ENCODE peak calls at places on chromosomes 16 and 17, in five cellular contexts. One of them, this sample, is unnamed.

GRCh38 chr16:73955255-73955654 is 341.4 kb upstream of the PSMD7 start:
- DNase-seq in ascending aorta: no peak
- DNase-seq in Calu3: no peak
- DNase-seq in B cell: no peak
- DNase-seq in GM13976: no peak
- DNase-seq in this sample: no peak

GRCh38 chr17:48850792-48851325 is 20.0 kb downstream of the CALCOCO2 start:
- DNase-seq in ascending aorta: no peak
- DNase-seq in Calu3: no peak
- DNase-seq in B cell: no peak
- DNase-seq in GM13976: no peak
- DNase-seq in this sample: no peak

GRCh38 chr16:49012961-49013726 is 268.5 kb downstream of the CBLN1 start:
- DNase-seq in B cell: no peak
- DNase-seq in ascending aorta: no peak
- DNase-seq in Calu3: no peak
- DNase-seq in GM13976: no peak
- DNase-seq in this sample: no peak

GRCh38 chr17:48738803-48739526 is 10.4 kb upstream of the HOXB13 start:
- DNase-seq in GM13976: no peak
- DNase-seq in ascending aorta: no peak
- DNase-seq in Calu3: peak; percentile 50
- DNase-seq in B cell: no peak
- DNase-seq in this sample: no peak

GRCh38 chr16:88799569-88800276 is 3.9 kb upstream of the CDT1 start:
- DNase-seq in B cell: peak; percentile 58
- DNase-seq in Calu3: no peak
- DNase-seq in GM13976: no peak
- DNase-seq in ascending aorta: no peak
- DNase-seq in this sample: no peak

GRCh38 chr16:27400751-27401620 is 988 bp upstream of the IL21R start:
- DNase-seq in ascending aorta: no peak
- DNase-seq in Calu3: no peak
- DNase-seq in GM13976: no peak
- DNase-seq in B cell: no peak
- DNase-seq in this sample: no peak

GRCh38 chr16:50309527-50310307 is 43.4 kb downstream of the ADCY7 start:
- DNase-seq in ascending aorta: peak; percentile 62
- DNase-seq in Calu3: no peak
- DNase-seq in GM13976: peak; percentile 27
- DNase-seq in B cell: peak; percentile 23
- DNase-seq in this sample: no peak

GRCh38 chr16:12201216-12201615 is 224.7 kb downstream of the SNX29 start:
- DNase-seq in Calu3: no peak
- DNase-seq in B cell: no peak
- DNase-seq in ascending aorta: no peak
- DNase-seq in GM13976: no peak
- DNase-seq in this sample: no peak

GRCh38 chr17:82752371-82753200 is 721 bp downstream of the TBCD start:
- DNase-seq in GM13976: peak; percentile 67
- DNase-seq in ascending aorta: no peak
- DNase-seq in Calu3: peak; percentile 26
- DNase-seq in B cell: peak; percentile 80
- DNase-seq in this sample: no peak

GRCh38 chr17:21286066-21286770 is 1.7 kb downstream of the MAP2K3 start:
- DNase-seq in Calu3: peak; percentile 84
- DNase-seq in GM13976: peak; percentile 43
- DNase-seq in ascending aorta: peak; percentile 99
- DNase-seq in B cell: no peak
- DNase-seq in this sample: peak; percentile 96

GRCh38 chr16:68417711-68418301 is 30.5 kb downstream of the SMPD3 start:
- DNase-seq in B cell: peak; percentile 75
- DNase-seq in GM13976: peak; percentile 65
- DNase-seq in Calu3: peak; percentile 79
- DNase-seq in ascending aorta: no peak
- DNase-seq in this sample: no peak

GRCh38 chr17:69320210-69320907 is 6.6 kb downstream of the ABCA5 start:
- DNase-seq in Calu3: no peak
- DNase-seq in GM13976: no peak
- DNase-seq in B cell: no peak
- DNase-seq in ascending aorta: no peak
- DNase-seq in this sample: no peak

GRCh38 chr17:72812823-72813222 is 279.7 kb downstream of the SLC39A11 start:
- DNase-seq in GM13976: no peak
- DNase-seq in B cell: no peak
- DNase-seq in Calu3: no peak
- DNase-seq in ascending aorta: no peak
- DNase-seq in this sample: no peak

GRCh38 chr16:83532634-83533033 is 275.1 kb upstream of the HSBP1 start:
- DNase-seq in B cell: no peak
- DNase-seq in GM13976: no peak
- DNase-seq in ascending aorta: no peak
- DNase-seq in Calu3: no peak
- DNase-seq in this sample: no peak

GRCh38 chr17:50209472-50210248 is 8.2 kb upstream of the COL1A1 start:
- DNase-seq in B cell: no peak
- DNase-seq in GM13976: no peak
- DNase-seq in Calu3: no peak
- DNase-seq in ascending aorta: peak; percentile 95
- DNase-seq in this sample: no peak

DNA sequence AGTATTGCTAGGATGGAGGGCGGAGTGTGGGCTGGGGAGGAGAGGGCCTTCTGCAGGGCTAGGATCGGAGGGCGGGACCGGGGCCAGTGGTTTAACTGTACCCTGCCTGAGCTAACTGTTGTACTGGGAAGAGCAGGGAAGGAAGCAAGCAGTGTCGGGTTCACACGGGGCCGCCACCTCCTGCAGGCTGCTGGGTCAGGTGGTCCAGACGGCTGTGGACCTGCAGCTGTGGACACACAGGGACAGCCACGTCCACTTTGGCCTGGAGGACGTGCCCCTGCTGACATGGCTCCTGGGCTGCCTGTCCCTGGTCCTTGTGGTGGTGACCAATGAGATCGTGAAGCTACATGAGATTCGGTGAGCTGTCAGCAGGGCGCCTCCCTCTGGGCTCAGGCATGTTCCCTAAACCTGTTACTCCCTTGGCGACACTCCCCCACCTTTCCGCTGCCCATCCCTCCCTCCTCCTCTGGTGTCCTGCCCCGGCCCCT is 16.6 kb downstream of the CASKIN2 start:
- DNase-seq in GM13976: no peak
- DNase-seq in Calu3: no peak
- DNase-seq in ascending aorta: no peak
- DNase-seq in B cell: no peak
- DNase-seq in this sample: no peak
- TF ChIP-seq CTCF in GM13976: no peak
- TF ChIP-seq CTCF in Calu3: no peak
- TF ChIP-seq CTCF in ascending aorta: no peak
- TF ChIP-seq CTCF in B cell: no peak
- TF ChIP-seq CTCF in this sample: no peak

GRCh38 chr17:39822051-39822450 is 42.1 kb downstream of the IKZF3 start:
- DNase-seq in Calu3: peak; percentile 59
- DNase-seq in B cell: peak; percentile 45
- DNase-seq in ascending aorta: no peak
- DNase-seq in GM13976: no peak
- DNase-seq in this sample: no peak
- TF ChIP-seq CTCF in Calu3: no peak
- TF ChIP-seq CTCF in B cell: no peak
- TF ChIP-seq CTCF in ascending aorta: no peak
- TF ChIP-seq CTCF in GM13976: no peak
- TF ChIP-seq CTCF in this sample: no peak

GRCh38 chr16:67200491-67200890 is 1.6 kb downstream of the ELMO3 start:
- DNase-seq in B cell: peak; percentile 49
- DNase-seq in ascending aorta: no peak
- DNase-seq in Calu3: no peak
- DNase-seq in GM13976: no peak
- DNase-seq in this sample: no peak

GRCh38 chr16:67199808-67200198 is 872 bp downstream of the ELMO3 start:
- DNase-seq in B cell: peak; percentile 60
- DNase-seq in ascending aorta: no peak
- DNase-seq in GM13976: peak; percentile 22
- DNase-seq in Calu3: peak; percentile 56
- DNase-seq in this sample: no peak

GRCh38 chr16:67197704-67198103 is 1.2 kb upstream of the ELMO3 start:
- DNase-seq in Calu3: no peak
- DNase-seq in ascending aorta: no peak
- DNase-seq in GM13976: peak; percentile 24
- DNase-seq in B cell: no peak
- DNase-seq in this sample: no peak

GRCh38 chr16:67198238-67198734 is 645 bp upstream of the ELMO3 start:
- DNase-seq in Calu3: peak; percentile 83
- DNase-seq in B cell: peak; percentile 75
- DNase-seq in GM13976: peak; percentile 56
- DNase-seq in ascending aorta: no peak
- DNase-seq in this sample: no peak

GRCh38 chr16:67199011-67199807 is at the start of gene ELMO3:
- DNase-seq in Calu3: peak; percentile 89
- DNase-seq in B cell: peak; percentile 52
- DNase-seq in GM13976: peak; percentile 36
- DNase-seq in ascending aorta: no peak
- DNase-seq in this sample: no peak
- TF ChIP-seq CTCF in Calu3: peak; percentile 93
- TF ChIP-seq CTCF in B cell: no peak
- TF ChIP-seq CTCF in GM13976: no peak
- TF ChIP-seq CTCF in ascending aorta: no peak
- TF ChIP-seq CTCF in this sample: peak; percentile 23

GRCh38 chr17:76223802-76224201 is 16.5 kb downstream of the RNF157 start:
- DNase-seq in B cell: no peak
- DNase-seq in GM13976: no peak
- DNase-seq in Calu3: no peak
- DNase-seq in ascending aorta: no peak
- DNase-seq in this sample: no peak

GRCh38 chr17:76219670-76220383 is 20.5 kb downstream of the RNF157 start:
- DNase-seq in ascending aorta: no peak
- DNase-seq in B cell: no peak
- DNase-seq in Calu3: no peak
- DNase-seq in GM13976: no peak
- DNase-seq in this sample: no peak

GRCh38 chr17:76224321-76224852 is 15.9 kb downstream of the RNF157 start:
- DNase-seq in B cell: no peak
- DNase-seq in GM13976: no peak
- DNase-seq in ascending aorta: no peak
- DNase-seq in Calu3: no peak
- DNase-seq in this sample: no peak
- TF ChIP-seq CTCF in B cell: no peak
- TF ChIP-seq CTCF in GM13976: no peak
- TF ChIP-seq CTCF in ascending aorta: no peak
- TF ChIP-seq CTCF in Calu3: no peak
- TF ChIP-seq CTCF in this sample: no peak

GRCh38 chr16:31276600-31276999 is 16.8 kb downstream of the ITGAM start:
- DNase-seq in ascending aorta: no peak
- DNase-seq in GM13976: no peak
- DNase-seq in B cell: no peak
- DNase-seq in Calu3: no peak
- DNase-seq in this sample: no peak
- TF ChIP-seq CTCF in ascending aorta: no peak
- TF ChIP-seq CTCF in GM13976: no peak
- TF ChIP-seq CTCF in B cell: no peak
- TF ChIP-seq CTCF in Calu3: no peak
- TF ChIP-seq CTCF in this sample: no peak